ENCODE peak calls at places on chromosome 16, in nine cellular contexts. One of them, this sample, is unnamed.

GRCh38 chr16:69937465-69937951 is 13.6 kb upstream of the CLEC18A start:
- DNase-seq in tibial artery: no peak
- DNase-seq in AG10803: no peak
- DNase-seq in upper lobe of right lung: no peak
- DNase-seq in left lung: no peak
- DNase-seq in hepatocyte: peak
- DNase-seq in H1: no peak
- DNase-seq in brain microvascular endothelial cell: no peak
- DNase-seq in fibroblast of the aortic adventitia: no peak
- DNase-seq in this sample: no peak

GRCh38 chr16:31061813-31062440 is 12.1 kb downstream of the ZNF668 start:
- DNase-seq in hepatocyte: no peak
- DNase-seq in AG10803: no peak
- DNase-seq in tibial artery: no peak
- DNase-seq in upper lobe of right lung: no peak
- DNase-seq in left lung: no peak
- DNase-seq in H1: no peak
- DNase-seq in fibroblast of the aortic adventitia: no peak
- DNase-seq in brain microvascular endothelial cell: no peak
- DNase-seq in this sample: no peak

GRCh38 chr16:81445926-81446317 is 1.3 kb downstream of the CMIP start:
- DNase-seq in AG10803: no peak
- DNase-seq in left lung: no peak
- DNase-seq in H1: no peak
- DNase-seq in hepatocyte: no peak
- DNase-seq in tibial artery: no peak
- DNase-seq in upper lobe of right lung: no peak
- DNase-seq in brain microvascular endothelial cell: no peak
- DNase-seq in fibroblast of the aortic adventitia: no peak
- DNase-seq in this sample: no peak

GRCh38 chr16:88383401-88384221 is 852 bp downstream of the ZNF469 start:
- DNase-seq in upper lobe of right lung: peak
- DNase-seq in H1: no peak
- DNase-seq in brain microvascular endothelial cell: peak
- DNase-seq in tibial artery: no peak
- DNase-seq in fibroblast of the aortic adventitia: peak
- DNase-seq in left lung: peak
- DNase-seq in hepatocyte: peak
- DNase-seq in AG10803: peak
- DNase-seq in this sample: peak

GRCh38 chr16:76278086-76278485 is 885 bp downstream of the CNTNAP4 start:
- DNase-seq in hepatocyte: no peak
- DNase-seq in upper lobe of right lung: no peak
- DNase-seq in left lung: no peak
- DNase-seq in brain microvascular endothelial cell: no peak
- DNase-seq in fibroblast of the aortic adventitia: no peak
- DNase-seq in H1: no peak
- DNase-seq in tibial artery: no peak
- DNase-seq in AG10803: no peak
- DNase-seq in this sample: no peak

GRCh38 chr16:19086322-19087199 is 19.1 kb downstream of the COQ7 start:
- DNase-seq in fibroblast of the aortic adventitia: peak
- DNase-seq in left lung: peak
- DNase-seq in tibial artery: peak
- DNase-seq in AG10803: peak
- DNase-seq in brain microvascular endothelial cell: peak
- DNase-seq in hepatocyte: peak
- DNase-seq in H1: peak
- DNase-seq in upper lobe of right lung: peak
- DNase-seq in this sample: peak

GRCh38 chr16:16067127-16067526 is 117.7 kb downstream of the ABCC1 start:
- DNase-seq in tibial artery: peak
- DNase-seq in left lung: no peak
- DNase-seq in fibroblast of the aortic adventitia: peak
- DNase-seq in AG10803: peak
- DNase-seq in upper lobe of right lung: no peak
- DNase-seq in H1: no peak
- DNase-seq in hepatocyte: no peak
- DNase-seq in brain microvascular endothelial cell: no peak
- DNase-seq in this sample: no peak

GRCh38 chr16:52469775-52470174 is 77.2 kb downstream of the TOX3 start:
- DNase-seq in AG10803: no peak
- DNase-seq in upper lobe of right lung: no peak
- DNase-seq in H1: no peak
- DNase-seq in brain microvascular endothelial cell: no peak
- DNase-seq in fibroblast of the aortic adventitia: no peak
- DNase-seq in hepatocyte: peak
- DNase-seq in left lung: no peak
- DNase-seq in tibial artery: no peak
- DNase-seq in this sample: no peak

GRCh38 chr16:11138769-11139623 is 117.0 kb downstream of the SOCS1 start:
- DNase-seq in left lung: no peak
- DNase-seq in H1: no peak
- DNase-seq in upper lobe of right lung: no peak
- DNase-seq in fibroblast of the aortic adventitia: peak
- DNase-seq in hepatocyte: no peak
- DNase-seq in tibial artery: no peak
- DNase-seq in AG10803: peak
- DNase-seq in brain microvascular endothelial cell: peak
- DNase-seq in this sample: no peak

GRCh38 chr16:66618588-66618987 is 14.1 kb downstream of the CMTM3 start:
- DNase-seq in AG10803: peak
- DNase-seq in H1: no peak
- DNase-seq in upper lobe of right lung: no peak
- DNase-seq in fibroblast of the aortic adventitia: peak
- DNase-seq in tibial artery: no peak
- DNase-seq in left lung: peak
- DNase-seq in brain microvascular endothelial cell: peak
- DNase-seq in hepatocyte: no peak
- DNase-seq in this sample: no peak

GRCh38 chr16:35207059-35207999 is 1747.9 kb downstream of the TP53TG3F start:
- DNase-seq in tibial artery: no peak
- DNase-seq in fibroblast of the aortic adventitia: no peak
- DNase-seq in brain microvascular endothelial cell: no peak
- DNase-seq in upper lobe of right lung: peak
- DNase-seq in H1: no peak
- DNase-seq in left lung: peak
- DNase-seq in AG10803: no peak
- DNase-seq in hepatocyte: no peak
- DNase-seq in this sample: no peak

GRCh38 chr16:80655751-80656150 is 115.0 kb downstream of the DYNLRB2 start:
- DNase-seq in fibroblast of the aortic adventitia: no peak
- DNase-seq in AG10803: no peak
- DNase-seq in tibial artery: no peak
- DNase-seq in left lung: no peak
- DNase-seq in hepatocyte: no peak
- DNase-seq in upper lobe of right lung: no peak
- DNase-seq in brain microvascular endothelial cell: no peak
- DNase-seq in H1: no peak
- DNase-seq in this sample: no peak

GRCh38 chr16:3096362-3096761 is 2.7 kb downstream of the ZSCAN10 start:
- DNase-seq in H1: no peak
- DNase-seq in left lung: no peak
- DNase-seq in upper lobe of right lung: no peak
- DNase-seq in tibial artery: no peak
- DNase-seq in AG10803: no peak
- DNase-seq in brain microvascular endothelial cell: no peak
- DNase-seq in fibroblast of the aortic adventitia: no peak
- DNase-seq in hepatocyte: no peak
- DNase-seq in this sample: no peak

GRCh38 chr16:31476305-31477219 is 4.6 kb downstream of the TGFB1I1 start:
- DNase-seq in fibroblast of the aortic adventitia: no peak
- DNase-seq in left lung: peak
- DNase-seq in upper lobe of right lung: peak
- DNase-seq in H1: no peak
- DNase-seq in tibial artery: peak
- DNase-seq in AG10803: no peak
- DNase-seq in hepatocyte: peak
- DNase-seq in brain microvascular endothelial cell: no peak
- DNase-seq in this sample: peak

GRCh38 chr16:70428178-70428998 is 10.5 kb downstream of the ST3GAL2 start:
- DNase-seq in AG10803: peak
- DNase-seq in hepatocyte: peak
- DNase-seq in tibial artery: peak
- DNase-seq in left lung: peak
- DNase-seq in H1: no peak
- DNase-seq in upper lobe of right lung: peak
- DNase-seq in brain microvascular endothelial cell: peak
- DNase-seq in fibroblast of the aortic adventitia: peak
- DNase-seq in this sample: peak

GRCh38 chr16:66420396-66420795 is 6.7 kb upstream of the BEAN1 start:
- DNase-seq in H1: no peak
- DNase-seq in fibroblast of the aortic adventitia: no peak
- DNase-seq in AG10803: no peak
- DNase-seq in left lung: no peak
- DNase-seq in upper lobe of right lung: no peak
- DNase-seq in hepatocyte: no peak
- DNase-seq in brain microvascular endothelial cell: no peak
- DNase-seq in tibial artery: no peak
- DNase-seq in this sample: no peak

GRCh38 chr16:56932588-56933265 is 785 bp downstream of the HERPUD1 start:
- DNase-seq in hepatocyte: peak
- DNase-seq in AG10803: peak
- DNase-seq in upper lobe of right lung: peak
- DNase-seq in tibial artery: peak
- DNase-seq in brain microvascular endothelial cell: peak
- DNase-seq in H1: no peak
- DNase-seq in left lung: peak
- DNase-seq in fibroblast of the aortic adventitia: peak
- DNase-seq in this sample: peak
- TF ChIP-seq CTCF in hepatocyte: no peak
- TF ChIP-seq CTCF in AG10803: no peak
- TF ChIP-seq CTCF in upper lobe of right lung: no peak
- TF ChIP-seq CTCF in tibial artery: no peak
- TF ChIP-seq CTCF in brain microvascular endothelial cell: no peak
- TF ChIP-seq CTCF in H1: no peak
- TF ChIP-seq CTCF in left lung: no peak
- TF ChIP-seq CTCF in fibroblast of the aortic adventitia: no peak
- TF ChIP-seq CTCF in this sample: no peak

GRCh38 chr16:57471209-57471608 is 8.7 kb downstream of the POLR2C start:
- DNase-seq in upper lobe of right lung: no peak
- DNase-seq in left lung: no peak
- DNase-seq in hepatocyte: no peak
- DNase-seq in fibroblast of the aortic adventitia: no peak
- DNase-seq in AG10803: no peak
- DNase-seq in brain microvascular endothelial cell: no peak
- DNase-seq in tibial artery: no peak
- DNase-seq in H1: no peak
- DNase-seq in this sample: no peak

GRCh38 chr16:57473906-57474305 is 11.4 kb downstream of the POLR2C start:
- DNase-seq in upper lobe of right lung: no peak
- DNase-seq in H1: no peak
- DNase-seq in tibial artery: no peak
- DNase-seq in fibroblast of the aortic adventitia: no peak
- DNase-seq in left lung: no peak
- DNase-seq in hepatocyte: no peak
- DNase-seq in AG10803: no peak
- DNase-seq in brain microvascular endothelial cell: no peak
- DNase-seq in this sample: no peak

GRCh38 chr16:57473176-57473840 is 10.8 kb downstream of the POLR2C start:
- DNase-seq in left lung: no peak
- DNase-seq in hepatocyte: no peak
- DNase-seq in fibroblast of the aortic adventitia: no peak
- DNase-seq in H1: no peak
- DNase-seq in tibial artery: no peak
- DNase-seq in upper lobe of right lung: no peak
- DNase-seq in brain microvascular endothelial cell: no peak
- DNase-seq in AG10803: no peak
- DNase-seq in this sample: no peak

GRCh38 chr16:57471852-57472664 is 9.6 kb downstream of the POLR2C start:
- DNase-seq in tibial artery: no peak
- DNase-seq in upper lobe of right lung: no peak
- DNase-seq in left lung: no peak
- DNase-seq in brain microvascular endothelial cell: no peak
- DNase-seq in AG10803: no peak
- DNase-seq in hepatocyte: peak
- DNase-seq in fibroblast of the aortic adventitia: no peak
- DNase-seq in H1: no peak
- DNase-seq in this sample: no peak

DNA sequence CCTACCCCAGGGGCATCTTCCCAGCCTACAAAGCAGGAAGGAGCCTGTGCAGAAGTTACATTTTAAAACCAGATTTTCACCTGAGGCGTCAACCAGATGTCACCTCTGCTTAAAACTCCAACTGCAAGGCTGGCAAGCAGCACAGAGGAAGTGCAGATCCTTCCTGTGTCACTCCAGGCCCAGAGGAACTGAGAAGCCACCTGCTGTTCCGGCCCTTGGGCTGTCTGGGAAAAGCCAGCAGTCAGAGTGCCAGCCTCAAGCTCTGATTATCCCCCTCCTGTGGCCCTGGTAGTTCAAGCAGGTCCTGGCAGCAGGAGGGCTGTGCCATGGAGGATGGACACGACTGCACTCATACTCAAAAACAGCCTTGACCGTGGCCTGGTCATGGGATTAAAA is 10.2 kb downstream of the POLR2C start:
- DNase-seq in hepatocyte: no peak
- DNase-seq in upper lobe of right lung: no peak
- DNase-seq in left lung: no peak
- DNase-seq in H1: no peak
- DNase-seq in tibial artery: no peak
- DNase-seq in fibroblast of the aortic adventitia: no peak
- DNase-seq in brain microvascular endothelial cell: no peak
- DNase-seq in AG10803: no peak
- DNase-seq in this sample: no peak
- TF ChIP-seq CTCF in hepatocyte: no peak
- TF ChIP-seq CTCF in upper lobe of right lung: no peak
- TF ChIP-seq CTCF in left lung: no peak
- TF ChIP-seq CTCF in H1: no peak
- TF ChIP-seq CTCF in tibial artery: no peak
- TF ChIP-seq CTCF in fibroblast of the aortic adventitia: no peak
- TF ChIP-seq CTCF in brain microvascular endothelial cell: no peak
- TF ChIP-seq CTCF in AG10803: no peak
- TF ChIP-seq CTCF in this sample: no peak

GRCh38 chr16:303760-304505 is 21.0 kb downstream of the PDIA2 start:
- DNase-seq in hepatocyte: no peak
- DNase-seq in fibroblast of the aortic adventitia: peak
- DNase-seq in left lung: no peak
- DNase-seq in upper lobe of right lung: no peak
- DNase-seq in brain microvascular endothelial cell: no peak
- DNase-seq in AG10803: peak
- DNase-seq in H1: no peak
- DNase-seq in tibial artery: no peak
- DNase-seq in this sample: no peak
- TF ChIP-seq CTCF in hepatocyte: no peak
- TF ChIP-seq CTCF in fibroblast of the aortic adventitia: no peak
- TF ChIP-seq CTCF in left lung: no peak
- TF ChIP-seq CTCF in upper lobe of right lung: no peak
- TF ChIP-seq CTCF in brain microvascular endothelial cell: peak
- TF ChIP-seq CTCF in AG10803: no peak
- TF ChIP-seq CTCF in H1: peak
- TF ChIP-seq CTCF in tibial artery: no peak
- TF ChIP-seq CTCF in this sample: no peak

DNA sequence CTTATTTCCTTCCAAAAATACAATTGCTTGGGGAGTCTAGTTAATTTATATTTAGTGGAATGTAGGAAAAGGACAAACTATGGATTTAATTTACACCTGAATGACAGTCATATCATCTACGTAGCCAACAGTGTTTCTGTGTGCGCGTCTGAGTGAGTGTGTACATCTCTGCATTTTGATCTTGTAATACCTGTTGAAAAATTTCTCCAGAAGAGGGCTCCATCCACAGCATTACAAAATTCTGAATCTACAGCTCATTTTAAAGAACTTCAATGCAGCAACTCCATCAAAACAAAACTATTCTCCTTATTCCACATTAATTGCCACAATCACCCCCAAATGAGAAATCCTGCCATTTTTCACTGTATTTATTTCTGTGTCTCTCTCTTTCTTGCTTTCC is 3.9 kb downstream of the CDH13 start:
- DNase-seq in left lung: no peak
- DNase-seq in H1: no peak
- DNase-seq in upper lobe of right lung: no peak
- DNase-seq in brain microvascular endothelial cell: no peak
- DNase-seq in tibial artery: no peak
- DNase-seq in fibroblast of the aortic adventitia: peak
- DNase-seq in AG10803: peak
- DNase-seq in hepatocyte: no peak
- DNase-seq in this sample: no peak
- TF ChIP-seq CTCF in left lung: no peak
- TF ChIP-seq CTCF in H1: no peak
- TF ChIP-seq CTCF in upper lobe of right lung: no peak
- TF ChIP-seq CTCF in brain microvascular endothelial cell: peak
- TF ChIP-seq CTCF in tibial artery: peak
- TF ChIP-seq CTCF in fibroblast of the aortic adventitia: peak
- TF ChIP-seq CTCF in AG10803: peak
- TF ChIP-seq CTCF in hepatocyte: peak
- TF ChIP-seq CTCF in this sample: peak

This sample was measured in progenitor cell of endocrine pancreas.